ENCODE peak calls at places on chromosome 18, in five cellular contexts. M is neural progenitor cell, E is lung, R is NT2/D1, H is mesendoderm. A is an unnamed sample.

GRCh38 chr18:79466591-79466990 is 70.9 kb downstream of the NFATC1 start:
- DNase-seq in M (no peak), R (no peak), E (no peak), H (no peak), A (no peak)

GRCh38 chr18:3852321-3852720 is 402.3 kb downstream of the TGIF1 start:
- DNase-seq in H (peak; percentile 40), R (no peak), M (no peak), E (no peak), A (no peak)

GRCh38 chr18:64734063-64734462 is 585.2 kb upstream of the LINC00305 start:
- DNase-seq in M (no peak), H (no peak), E (no peak), R (no peak), A (no peak)

GRCh38 chr18:44758821-44759624 is 78.3 kb downstream of the SETBP1 start:
- DNase-seq in R (no peak), H (no peak), M (no peak), E (no peak), A (no peak)

GRCh38 chr18:24656571-24656971 is 196.1 kb downstream of the HRH4 start:
- DNase-seq in H (no peak), R (no peak), E (no peak), M (no peak), A (peak; percentile 18)

GRCh38 chr18:26729439-26729838 is 136.1 kb downstream of the AQP4 start:
- DNase-seq in H (no peak), M (peak; percentile 80), R (no peak), E (no peak), A (no peak)

GRCh38 chr18:50917021-50917420 is 38.1 kb downstream of the ME2 start:
- DNase-seq in H (no peak), M (no peak), E (no peak), R (no peak), A (no peak)

GRCh38 chr18:49886891-49887764 is 73.8 kb upstream of the ACAA2 start:
- DNase-seq in R (no peak), H (peak; percentile 56), M (peak; percentile 31), E (no peak), A (no peak)

GRCh38 chr18:58135170-58135569 is 91.1 kb downstream of the NEDD4L start:
- DNase-seq in M (no peak), H (no peak), R (no peak), E (no peak), A (peak; percentile 61)

GRCh38 chr18:43277164-43277600 is at the start of gene SYT4:
- DNase-seq in H (peak; percentile 96), E (no peak), M (peak; percentile 88), R (peak; percentile 65), A (peak; percentile 22)

GRCh38 chr18:58049000-58049688 is 5.1 kb downstream of the NEDD4L start:
- DNase-seq in M (no peak), R (no peak), E (no peak), H (no peak), A (no peak)

GRCh38 chr18:8348051-8348450 is 261.2 kb upstream of the RAB12 start:
- DNase-seq in E (no peak), M (no peak), R (no peak), H (no peak), A (no peak)

GRCh38 chr18:12597775-12598174 is 60.1 kb downstream of the SPIRE1 start:
- DNase-seq in H (no peak), E (peak; percentile 69), R (no peak), M (no peak), A (peak; percentile 71)
- H3K4me3 ChIP-seq in H (no peak overlapping the region), E (no peak overlapping the region), R (no peak overlapping the region), M (no peak overlapping the region), A (no peak overlapping the region)

GRCh38 chr18:56374005-56374655 is 264.3 kb downstream of the TXNL1 start:
- DNase-seq in M (no peak), R (no peak), H (no peak), E (no peak), A (no peak)
- H3K4me3 ChIP-seq in M (no peak overlapping the region), R (no peak overlapping the region), H (no peak overlapping the region), E (no peak overlapping the region), A (no peak overlapping the region)

GRCh38 chr18:13381907-13382682 is 163.5 kb downstream of the LDLRAD4 start:
- DNase-seq in R (no peak), H (no peak), M (no peak), E (peak; percentile 58), A (no peak)
- H3K4me3 ChIP-seq in R (no peak overlapping the region), H (no peak overlapping the region), M (no peak overlapping the region), E (no peak overlapping the region), A (no peak overlapping the region)

DNA sequence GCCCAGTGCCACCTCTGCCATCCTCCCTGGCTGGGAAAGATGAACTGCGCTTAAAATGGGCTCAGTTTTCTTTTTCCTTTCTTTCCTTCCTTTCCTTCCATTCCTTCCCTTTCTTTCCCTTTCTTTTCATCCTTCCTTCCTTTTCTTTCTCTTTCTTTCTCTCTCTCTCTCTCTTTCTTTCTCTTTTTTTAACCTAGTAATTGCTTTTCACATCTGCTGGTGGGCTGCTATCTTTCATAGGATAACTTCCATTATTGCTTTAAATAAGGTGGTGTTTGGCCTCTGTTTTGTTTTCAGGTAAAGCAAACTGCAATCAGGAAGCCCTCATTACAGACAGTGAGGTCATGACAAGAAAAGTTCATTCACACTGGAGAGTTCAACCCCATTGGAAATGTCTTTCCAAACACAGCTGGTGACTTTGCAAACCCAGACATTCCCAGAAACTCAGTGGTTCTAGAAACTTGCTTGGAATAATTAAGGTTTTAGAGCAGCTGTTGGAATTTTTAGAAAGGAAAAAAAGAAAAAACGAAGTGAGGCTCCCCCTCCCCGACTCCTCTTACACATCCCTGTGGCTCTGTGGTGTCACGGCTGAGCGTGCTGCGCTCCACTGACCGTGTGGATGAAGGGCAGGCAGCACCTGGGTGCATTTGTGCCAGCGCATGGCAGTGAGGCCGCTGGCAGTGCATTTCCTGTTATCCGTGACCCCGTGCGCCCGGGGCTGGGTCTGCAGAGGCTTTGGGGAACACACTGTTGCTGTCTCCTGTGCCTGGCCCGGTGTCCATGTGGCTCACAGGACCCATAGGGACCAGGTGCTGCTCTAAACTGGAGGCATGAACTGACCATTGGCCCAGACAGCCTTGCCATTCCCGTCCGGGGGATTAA is 76.9 kb downstream of the MBP start:
- DNase-seq in E (no peak), R (no peak), H (no peak), M (no peak), A (no peak)
- H3K4me3 ChIP-seq in E (no peak overlapping the region), R (no peak overlapping the region), H (no peak overlapping the region), M (no peak overlapping the region), A (no peak overlapping the region)

GRCh38 chr18:54828986-54829385 is 709 bp downstream of the RAB27B start:
- DNase-seq in R (no peak), E (no peak), H (no peak), M (no peak), A (no peak)
- H3K4me3 ChIP-seq in R (peak overlapping the region; percentile 55), E (peak overlapping the region; percentile 29), H (no peak overlapping the region), M (peak overlapping the region; percentile 63), A (peak overlapping the region; percentile 61)

GRCh38 chr18:63207825-63208224 is 111.7 kb downstream of the BCL2 start:
- DNase-seq in R (no peak), M (no peak), E (no peak), H (no peak), A (no peak)

GRCh38 chr18:63206433-63207153 is 113.0 kb downstream of the BCL2 start:
- DNase-seq in R (no peak), H (no peak), E (no peak), M (no peak), A (no peak)

GRCh38 chr18:63210531-63210930 is 109.0 kb downstream of the BCL2 start:
- DNase-seq in M (no peak), E (no peak), R (no peak), H (no peak), A (no peak)

GRCh38 chr18:63207154-63207790 is 112.3 kb downstream of the BCL2 start:
- DNase-seq in E (no peak), R (no peak), H (no peak), M (no peak), A (no peak)

GRCh38 chr18:63208676-63209075 is 110.9 kb downstream of the BCL2 start:
- DNase-seq in R (no peak), M (no peak), H (no peak), E (no peak), A (no peak)
- H3K4me3 ChIP-seq in R (no peak overlapping the region), M (no peak overlapping the region), H (no peak overlapping the region), E (no peak overlapping the region), A (no peak overlapping the region)

GRCh38 chr18:55763298-55763697 is 175.3 kb upstream of the TCF4 start:
- DNase-seq in E (no peak), R (no peak), M (no peak), H (no peak), A (peak; percentile 47)
- H3K4me3 ChIP-seq in E (no peak overlapping the region), R (no peak overlapping the region), M (no peak overlapping the region), H (no peak overlapping the region), A (no peak overlapping the region)

GRCh38 chr18:37253424-37254255 is 312.0 kb downstream of the CELF4 start:
- DNase-seq in E (no peak), R (no peak), H (peak; percentile 70), M (peak; percentile 89), A (no peak)
- H3K4me3 ChIP-seq in E (no peak overlapping the region), R (peak overlapping the region; percentile 42), H (peak overlapping the region; percentile 58), M (peak overlapping the region; percentile 84), A (peak overlapping the region; percentile 37)

GRCh38 chr18:74604366-74604765 is 6.7 kb downstream of the ZNF407 start:
- DNase-seq in E (no peak), R (no peak), H (no peak), M (no peak), A (no peak)
- H3K4me3 ChIP-seq in E (no peak overlapping the region), R (no peak overlapping the region), H (no peak overlapping the region), M (no peak overlapping the region), A (no peak overlapping the region)

A was measured in skeletal muscle cell.